ENCODE peak calls at places on chromosomes 4 and X, in six cellular contexts. One of them, this sample, is unnamed.

GRCh38 chr4:143437937-143438336 is 75.6 kb upstream of the SMARCA5 start:
- DNase-seq in activated CD4-positive, CD25-positive, alpha-beta regulatory T cell: no peak
- DNase-seq in CD8-positive, alpha-beta T cell: no peak
- DNase-seq in activated T-helper 1 cell treated with Interleukin-2 at 50 U/mL for 16 hours: no peak
- DNase-seq in NCI-H1092: peak
- DNase-seq in HT-29: no peak
- DNase-seq in this sample: no peak

GRCh38 chr4:109752545-109752944 is 22.7 kb upstream of the PLA2G12A start:
- DNase-seq in activated T-helper 1 cell treated with Interleukin-2 at 50 U/mL for 16 hours: no peak
- DNase-seq in CD8-positive, alpha-beta T cell: no peak
- DNase-seq in activated CD4-positive, CD25-positive, alpha-beta regulatory T cell: no peak
- DNase-seq in NCI-H1092: peak
- DNase-seq in HT-29: no peak
- DNase-seq in this sample: peak

GRCh38 chr4:46506876-46507275 is 116.9 kb upstream of the GABRA2 start:
- DNase-seq in HT-29: peak
- DNase-seq in activated CD4-positive, CD25-positive, alpha-beta regulatory T cell: no peak
- DNase-seq in activated T-helper 1 cell treated with Interleukin-2 at 50 U/mL for 16 hours: no peak
- DNase-seq in NCI-H1092: no peak
- DNase-seq in CD8-positive, alpha-beta T cell: no peak
- DNase-seq in this sample: no peak

GRCh38 chr4:68447201-68447600 is at the start of gene TMPRSS11E:
- DNase-seq in NCI-H1092: no peak
- DNase-seq in CD8-positive, alpha-beta T cell: no peak
- DNase-seq in activated CD4-positive, CD25-positive, alpha-beta regulatory T cell: no peak
- DNase-seq in activated T-helper 1 cell treated with Interleukin-2 at 50 U/mL for 16 hours: no peak
- DNase-seq in HT-29: peak
- DNase-seq in this sample: no peak

GRCh38 chr4:84965558-84966381 is 720 bp downstream of the WDFY3 start:
- DNase-seq in CD8-positive, alpha-beta T cell: no peak
- DNase-seq in HT-29: peak
- DNase-seq in activated T-helper 1 cell treated with Interleukin-2 at 50 U/mL for 16 hours: no peak
- DNase-seq in NCI-H1092: peak
- DNase-seq in activated CD4-positive, CD25-positive, alpha-beta regulatory T cell: no peak
- DNase-seq in this sample: no peak

GRCh38 chrX:91108761-91109160 is 325.9 kb upstream of the PABPC5 start:
- DNase-seq in activated T-helper 1 cell treated with Interleukin-2 at 50 U/mL for 16 hours: no peak
- DNase-seq in NCI-H1092: no peak
- DNase-seq in CD8-positive, alpha-beta T cell: no peak
- DNase-seq in HT-29: no peak
- DNase-seq in activated CD4-positive, CD25-positive, alpha-beta regulatory T cell: no peak
- DNase-seq in this sample: no peak

GRCh38 chr4:10008208-10009005 is 12.9 kb downstream of the SLC2A9 start:
- DNase-seq in CD8-positive, alpha-beta T cell: no peak
- DNase-seq in activated CD4-positive, CD25-positive, alpha-beta regulatory T cell: no peak
- DNase-seq in NCI-H1092: no peak
- DNase-seq in HT-29: no peak
- DNase-seq in activated T-helper 1 cell treated with Interleukin-2 at 50 U/mL for 16 hours: no peak
- DNase-seq in this sample: no peak

GRCh38 chrX:143568467-143568866 is 51.2 kb upstream of the SPANXN3 start:
- DNase-seq in activated T-helper 1 cell treated with Interleukin-2 at 50 U/mL for 16 hours: no peak
- DNase-seq in activated CD4-positive, CD25-positive, alpha-beta regulatory T cell: no peak
- DNase-seq in NCI-H1092: no peak
- DNase-seq in HT-29: no peak
- DNase-seq in CD8-positive, alpha-beta T cell: no peak
- DNase-seq in this sample: no peak

GRCh38 chr4:169612869-169613859 is 781 bp upstream of the NEK1 start:
- DNase-seq in activated T-helper 1 cell treated with Interleukin-2 at 50 U/mL for 16 hours: peak
- DNase-seq in NCI-H1092: peak
- DNase-seq in HT-29: peak
- DNase-seq in CD8-positive, alpha-beta T cell: peak
- DNase-seq in activated CD4-positive, CD25-positive, alpha-beta regulatory T cell: peak
- DNase-seq in this sample: peak

GRCh38 chrX:53714580-53715335 is 28.2 kb upstream of the HUWE1 start:
- DNase-seq in activated T-helper 1 cell treated with Interleukin-2 at 50 U/mL for 16 hours: peak
- DNase-seq in HT-29: peak
- DNase-seq in activated CD4-positive, CD25-positive, alpha-beta regulatory T cell: no peak
- DNase-seq in CD8-positive, alpha-beta T cell: peak
- DNase-seq in NCI-H1092: no peak
- DNase-seq in this sample: peak

GRCh38 chrX:9992724-9993123 is 25.6 kb downstream of the CLDN34 start:
- DNase-seq in CD8-positive, alpha-beta T cell: no peak
- DNase-seq in NCI-H1092: no peak
- DNase-seq in activated T-helper 1 cell treated with Interleukin-2 at 50 U/mL for 16 hours: no peak
- DNase-seq in HT-29: no peak
- DNase-seq in activated CD4-positive, CD25-positive, alpha-beta regulatory T cell: no peak
- DNase-seq in this sample: no peak

GRCh38 chr4:88659061-88659889 is 38.4 kb downstream of the NAP1L5 start:
- DNase-seq in HT-29: peak
- DNase-seq in NCI-H1092: peak
- DNase-seq in activated T-helper 1 cell treated with Interleukin-2 at 50 U/mL for 16 hours: no peak
- DNase-seq in CD8-positive, alpha-beta T cell: no peak
- DNase-seq in activated CD4-positive, CD25-positive, alpha-beta regulatory T cell: no peak
- DNase-seq in this sample: peak

GRCh38 chrX:53318766-53319353 is 37.5 kb upstream of the IQSEC2 start:
- DNase-seq in activated CD4-positive, CD25-positive, alpha-beta regulatory T cell: no peak
- DNase-seq in activated T-helper 1 cell treated with Interleukin-2 at 50 U/mL for 16 hours: no peak
- DNase-seq in HT-29: no peak
- DNase-seq in CD8-positive, alpha-beta T cell: no peak
- DNase-seq in NCI-H1092: no peak
- DNase-seq in this sample: no peak

GRCh38 chr4:147772056-147772455 is 40.2 kb downstream of the ARHGAP10 start:
- DNase-seq in activated CD4-positive, CD25-positive, alpha-beta regulatory T cell: no peak
- DNase-seq in HT-29: no peak
- DNase-seq in NCI-H1092: no peak
- DNase-seq in CD8-positive, alpha-beta T cell: no peak
- DNase-seq in activated T-helper 1 cell treated with Interleukin-2 at 50 U/mL for 16 hours: no peak
- DNase-seq in this sample: no peak

GRCh38 chrX:10062352-10062751 is 94.4 kb upstream of the CLCN4 start:
- DNase-seq in activated T-helper 1 cell treated with Interleukin-2 at 50 U/mL for 16 hours: no peak
- DNase-seq in CD8-positive, alpha-beta T cell: no peak
- DNase-seq in HT-29: no peak
- DNase-seq in NCI-H1092: no peak
- DNase-seq in activated CD4-positive, CD25-positive, alpha-beta regulatory T cell: no peak
- DNase-seq in this sample: no peak

GRCh38 chrX:11386001-11386523 is 92.8 kb downstream of the AMELX start:
- DNase-seq in activated CD4-positive, CD25-positive, alpha-beta regulatory T cell: no peak
- DNase-seq in CD8-positive, alpha-beta T cell: no peak
- DNase-seq in activated T-helper 1 cell treated with Interleukin-2 at 50 U/mL for 16 hours: no peak
- DNase-seq in HT-29: peak
- DNase-seq in NCI-H1092: no peak
- DNase-seq in this sample: no peak

GRCh38 chr4:56414135-56414675 is 21.2 kb downstream of the PPAT start:
- DNase-seq in HT-29: no peak
- DNase-seq in activated T-helper 1 cell treated with Interleukin-2 at 50 U/mL for 16 hours: no peak
- DNase-seq in CD8-positive, alpha-beta T cell: no peak
- DNase-seq in NCI-H1092: no peak
- DNase-seq in activated CD4-positive, CD25-positive, alpha-beta regulatory T cell: no peak
- DNase-seq in this sample: no peak

GRCh38 chr4:168019019-168019651 is 73.2 kb upstream of the ANXA10 start:
- DNase-seq in NCI-H1092: no peak
- DNase-seq in activated CD4-positive, CD25-positive, alpha-beta regulatory T cell: no peak
- DNase-seq in activated T-helper 1 cell treated with Interleukin-2 at 50 U/mL for 16 hours: no peak
- DNase-seq in HT-29: no peak
- DNase-seq in CD8-positive, alpha-beta T cell: no peak
- DNase-seq in this sample: no peak

GRCh38 chr4:1752284-1753041 is 31.1 kb downstream of the TACC3 start:
- DNase-seq in activated T-helper 1 cell treated with Interleukin-2 at 50 U/mL for 16 hours: no peak
- DNase-seq in NCI-H1092: no peak
- DNase-seq in HT-29: peak
- DNase-seq in CD8-positive, alpha-beta T cell: no peak
- DNase-seq in activated CD4-positive, CD25-positive, alpha-beta regulatory T cell: no peak
- DNase-seq in this sample: no peak

GRCh38 chrX:108131471-108131870 is 39.9 kb downstream of the ATG4A start:
- DNase-seq in HT-29: no peak
- DNase-seq in activated CD4-positive, CD25-positive, alpha-beta regulatory T cell: no peak
- DNase-seq in activated T-helper 1 cell treated with Interleukin-2 at 50 U/mL for 16 hours: no peak
- DNase-seq in CD8-positive, alpha-beta T cell: no peak
- DNase-seq in NCI-H1092: no peak
- DNase-seq in this sample: no peak

This sample was measured in OCI-LY7.